ENCODE peak calls at places on chromosome 18, in seven cellular contexts. B is CD4-positive, alpha-beta T cell; Q is ovary; C is globus pallidus; M is activated CD4-positive, alpha-beta T cell treated with anti-CD3 and anti-CD28 coated beads for 36 hours; P is stimulated activated CD8-positive, alpha-beta memory T cell treated with anti-CD3 and anti-CD28 coated beads, Interleukin-15, amount 100 ng/mL, for 48 hours; N is GM10248. R is an unnamed sample.
A peak's percentile ranks its signal among the peaks of the same experiment; 100 is the strongest.

GRCh38 chr18:58221060-58221725 is 177.2 kb downstream of the NEDD4L start:
- DNase-seq in M (no peak), P (no peak), Q (no peak), B (no peak), C (no peak), N (no peak), R (no peak)

GRCh38 chr18:48098538-48098937 is 168.1 kb upstream of the SMAD2 start:
- DNase-seq in M (no peak), C (no peak), Q (no peak), P (no peak), N (no peak), B (no peak), R (no peak)

GRCh38 chr18:79784965-79785770 is 12.6 kb upstream of the KCNG2 start:
- DNase-seq in C (no peak), N (no peak), Q (no peak), B (no peak), P (no peak), M (no peak), R (no peak)

GRCh38 chr18:75070235-75070624 is 138.7 kb downstream of the PTGR3 start:
- DNase-seq in C (no peak), N (no peak), B (no peak), M (no peak), Q (no peak), P (no peak), R (no peak)

GRCh38 chr18:52992041-52992440 is 652.0 kb downstream of the DCC start:
- DNase-seq in B (no peak), Q (no peak), M (no peak), P (no peak), N (no peak), C (no peak), R (no peak)

GRCh38 chr18:27599202-27599829 is 414.2 kb upstream of the CHST9 start:
- DNase-seq in P (no peak), N (peak; percentile 23), Q (peak; percentile 34), M (peak; percentile 57), C (peak; percentile 39), B (no peak), R (no peak)

GRCh38 chr18:44543387-44543786 is 137.3 kb upstream of the SETBP1 start:
- DNase-seq in P (no peak), M (no peak), Q (no peak), C (no peak), B (no peak), N (no peak), R (no peak)

GRCh38 chr18:75253784-75254183 is 43.2 kb downstream of the TSHZ1 start:
- DNase-seq in M (no peak), P (no peak), N (no peak), B (no peak), C (no peak), Q (no peak), R (no peak)

GRCh38 chr18:5955861-5956260 is 60.5 kb upstream of the TMEM200C start:
- DNase-seq in B (no peak), M (no peak), Q (no peak), C (no peak), P (no peak), N (no peak), R (no peak)

GRCh38 chr18:78730564-78731422 is 248.8 kb upstream of the SALL3 start:
- DNase-seq in P (no peak), B (no peak), N (no peak), Q (no peak), C (no peak), M (no peak), R (no peak)

GRCh38 chr18:58526425-58527115 is 102.3 kb downstream of the ALPK2 start:
- DNase-seq in B (no peak), N (no peak), P (no peak), C (no peak), Q (no peak), M (no peak), R (no peak)

GRCh38 chr18:9191658-9192256 is 55.2 kb downstream of the ANKRD12 start:
- DNase-seq in B (no peak), P (no peak), M (no peak), C (no peak), Q (no peak), N (no peak), R (no peak)

GRCh38 chr18:2406544-2406943 is 164.8 kb downstream of the METTL4 start:
- DNase-seq in M (no peak), C (peak; percentile 3), N (no peak), Q (no peak), P (no peak), B (no peak), R (no peak)

GRCh38 chr18:56089607-56090258 is 501.7 kb upstream of the TCF4 start:
- DNase-seq in B (no peak), P (no peak), M (no peak), Q (no peak), C (peak; percentile 11), N (no peak), R (no peak)

GRCh38 chr18:46051731-46052461 is 20.2 kb downstream of the PSTPIP2 start:
- DNase-seq in Q (no peak), P (no peak), N (no peak), C (no peak), B (no peak), M (no peak), R (no peak)

GRCh38 chr18:8969639-8970378 is 132.7 kb upstream of the NDUFV2 start:
- DNase-seq in B (no peak), M (no peak), Q (no peak), N (no peak), C (no peak), P (no peak), R (no peak)

GRCh38 chr18:68428026-68428425 is 286.9 kb downstream of the TMX3 start:
- DNase-seq in Q (no peak), C (no peak), B (no peak), N (no peak), P (no peak), M (no peak), R (no peak)

GRCh38 chr18:7541835-7542234 is 25.3 kb upstream of the PTPRM start:
- DNase-seq in M (no peak), Q (no peak), N (no peak), C (no peak), P (no peak), B (no peak), R (no peak)

GRCh38 chr18:77557030-77557429 is 307.4 kb downstream of the GALR1 start:
- DNase-seq in B (no peak), Q (no peak), N (no peak), M (peak; percentile 17), C (no peak), P (no peak), R (no peak)